ENCODE peak calls at places on chromosomes 3 and 15, in seven cellular contexts. One of them, this sample, is unnamed.

GRCh38 chr3:195711813-195712534 is 8.8 kb upstream of the MUC20 start:
- DNase-seq in adipocyte: no peak
- DNase-seq in BJ: no peak
- DNase-seq in esophagus squamous epithelium: no peak
- DNase-seq in HFF-Myc: no peak
- DNase-seq in SK-N-SH: no peak
- DNase-seq in fibroblast of villous mesenchyme: no peak
- DNase-seq in this sample: no peak

GRCh38 chr15:31308185-31308639 is 18.4 kb upstream of the KLF13 start:
- DNase-seq in adipocyte: no peak
- DNase-seq in BJ: no peak
- DNase-seq in esophagus squamous epithelium: no peak
- DNase-seq in HFF-Myc: no peak
- DNase-seq in SK-N-SH: no peak
- DNase-seq in fibroblast of villous mesenchyme: no peak
- DNase-seq in this sample: no peak

GRCh38 chr3:161602451-161602850 is 105.8 kb downstream of the OTOL1 start:
- DNase-seq in adipocyte: no peak
- DNase-seq in BJ: no peak
- DNase-seq in esophagus squamous epithelium: no peak
- DNase-seq in HFF-Myc: no peak
- DNase-seq in SK-N-SH: no peak
- DNase-seq in fibroblast of villous mesenchyme: peak
- DNase-seq in this sample: no peak

GRCh38 chr3:52220380-52221026 is 4.9 kb downstream of the TLR9 start:
- DNase-seq in adipocyte: peak
- DNase-seq in BJ: no peak
- DNase-seq in esophagus squamous epithelium: no peak
- DNase-seq in HFF-Myc: no peak
- DNase-seq in SK-N-SH: peak
- DNase-seq in fibroblast of villous mesenchyme: peak
- DNase-seq in this sample: peak

GRCh38 chr15:42102646-42103235 is 8.4 kb upstream of the PLA2G4D start:
- DNase-seq in adipocyte: peak
- DNase-seq in BJ: no peak
- DNase-seq in esophagus squamous epithelium: no peak
- DNase-seq in HFF-Myc: no peak
- DNase-seq in SK-N-SH: no peak
- DNase-seq in fibroblast of villous mesenchyme: peak
- DNase-seq in this sample: peak

GRCh38 chr15:42996871-42997270 is 76.3 kb upstream of the TTBK2 start:
- DNase-seq in adipocyte: no peak
- DNase-seq in BJ: no peak
- DNase-seq in esophagus squamous epithelium: no peak
- DNase-seq in HFF-Myc: no peak
- DNase-seq in SK-N-SH: no peak
- DNase-seq in fibroblast of villous mesenchyme: no peak
- DNase-seq in this sample: no peak

GRCh38 chr3:45632956-45633355 is 38.4 kb downstream of the LIMD1 start:
- DNase-seq in adipocyte: no peak
- DNase-seq in BJ: no peak
- DNase-seq in esophagus squamous epithelium: no peak
- DNase-seq in HFF-Myc: no peak
- DNase-seq in SK-N-SH: no peak
- DNase-seq in fibroblast of villous mesenchyme: no peak
- DNase-seq in this sample: no peak

GRCh38 chr15:39874890-39875549 is 45.0 kb downstream of the GPR176 start:
- DNase-seq in adipocyte: peak
- DNase-seq in BJ: no peak
- DNase-seq in esophagus squamous epithelium: no peak
- DNase-seq in HFF-Myc: no peak
- DNase-seq in SK-N-SH: peak
- DNase-seq in fibroblast of villous mesenchyme: peak
- DNase-seq in this sample: peak

GRCh38 chr15:89115547-89115946 is 27.3 kb downstream of the ABHD2 start:
- DNase-seq in adipocyte: no peak
- DNase-seq in BJ: no peak
- DNase-seq in esophagus squamous epithelium: no peak
- DNase-seq in HFF-Myc: no peak
- DNase-seq in SK-N-SH: no peak
- DNase-seq in fibroblast of villous mesenchyme: no peak
- DNase-seq in this sample: no peak

GRCh38 chr3:183958775-183959174 is 58.9 kb downstream of the ABCC5 start:
- DNase-seq in adipocyte: no peak
- DNase-seq in BJ: no peak
- DNase-seq in esophagus squamous epithelium: no peak
- DNase-seq in HFF-Myc: no peak
- DNase-seq in SK-N-SH: no peak
- DNase-seq in fibroblast of villous mesenchyme: no peak
- DNase-seq in this sample: no peak

GRCh38 chr3:198079771-198080520 is 119.9 kb downstream of the LMLN start:
- DNase-seq in adipocyte: peak
- DNase-seq in BJ: no peak
- DNase-seq in esophagus squamous epithelium: no peak
- DNase-seq in HFF-Myc: no peak
- DNase-seq in SK-N-SH: no peak
- DNase-seq in fibroblast of villous mesenchyme: peak
- DNase-seq in this sample: no peak
- H3K4me3 ChIP-seq in adipocyte: peak
- H3K4me3 ChIP-seq in BJ: peak
- H3K4me3 ChIP-seq in esophagus squamous epithelium: peak
- H3K4me3 ChIP-seq in HFF-Myc: peak
- H3K4me3 ChIP-seq in SK-N-SH: peak
- H3K4me3 ChIP-seq in fibroblast of villous mesenchyme: peak
- H3K4me3 ChIP-seq in this sample: peak

GRCh38 chr15:92817339-92817886 is 82.7 kb upstream of the CHD2 start:
- DNase-seq in adipocyte: no peak
- DNase-seq in BJ: no peak
- DNase-seq in esophagus squamous epithelium: no peak
- DNase-seq in HFF-Myc: no peak
- DNase-seq in SK-N-SH: no peak
- DNase-seq in fibroblast of villous mesenchyme: no peak
- DNase-seq in this sample: no peak

GRCh38 chr15:92818658-92819311 is 81.3 kb upstream of the CHD2 start:
- DNase-seq in adipocyte: no peak
- DNase-seq in BJ: no peak
- DNase-seq in esophagus squamous epithelium: no peak
- DNase-seq in HFF-Myc: no peak
- DNase-seq in SK-N-SH: no peak
- DNase-seq in fibroblast of villous mesenchyme: no peak
- DNase-seq in this sample: no peak

GRCh38 chr15:92821491-92822116 is 78.5 kb upstream of the CHD2 start:
- DNase-seq in adipocyte: no peak
- DNase-seq in BJ: no peak
- DNase-seq in esophagus squamous epithelium: no peak
- DNase-seq in HFF-Myc: no peak
- DNase-seq in SK-N-SH: no peak
- DNase-seq in fibroblast of villous mesenchyme: no peak
- DNase-seq in this sample: no peak

GRCh38 chr15:92820233-92821021 is 79.7 kb upstream of the CHD2 start:
- DNase-seq in adipocyte: peak
- DNase-seq in BJ: peak
- DNase-seq in esophagus squamous epithelium: peak
- DNase-seq in HFF-Myc: peak
- DNase-seq in SK-N-SH: peak
- DNase-seq in fibroblast of villous mesenchyme: peak
- DNase-seq in this sample: peak

DNA sequence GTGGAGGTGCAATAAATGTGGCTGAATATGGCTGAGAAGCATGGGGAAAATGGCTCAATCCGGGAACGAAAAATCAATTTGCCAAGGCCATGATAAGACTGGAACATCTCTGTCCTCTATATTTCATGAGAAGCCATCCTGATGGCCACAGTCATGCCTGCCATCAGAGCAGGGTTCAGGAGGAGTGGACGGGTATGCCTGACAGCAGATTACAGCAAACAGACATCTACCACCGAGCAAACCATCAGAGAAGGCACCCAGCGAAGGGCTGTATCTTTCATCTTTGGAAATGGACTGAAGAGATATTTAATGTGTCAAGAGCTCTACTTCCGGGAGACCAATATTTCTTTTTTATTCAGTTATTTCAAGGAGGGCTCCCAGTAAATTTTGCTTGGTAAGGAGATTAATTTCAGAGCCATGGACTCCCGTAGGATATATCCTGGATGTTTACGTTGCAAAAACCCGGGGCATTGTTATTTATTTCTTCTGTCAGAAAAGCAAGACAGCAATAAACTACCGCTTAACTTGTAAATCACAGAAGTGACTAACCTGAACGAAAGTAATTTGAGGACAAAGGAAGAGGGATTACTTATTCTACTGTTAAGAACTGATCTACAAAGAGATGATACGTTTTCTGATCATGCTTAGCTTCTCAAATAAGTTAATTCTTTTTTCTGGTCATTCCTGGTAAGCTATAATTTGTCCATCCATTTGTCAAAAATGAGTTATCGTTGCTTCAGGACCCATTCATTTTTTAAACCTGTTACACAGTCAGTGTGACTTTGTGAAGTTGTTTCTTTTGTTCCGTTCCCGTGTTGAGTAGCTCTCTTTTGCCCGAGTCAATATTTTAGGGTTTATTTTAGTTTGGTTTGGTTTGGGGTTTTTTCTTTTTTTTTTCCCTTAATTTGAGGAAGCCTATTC is 80.6 kb upstream of the CHD2 start:
- DNase-seq in adipocyte: peak
- DNase-seq in BJ: no peak
- DNase-seq in esophagus squamous epithelium: no peak
- DNase-seq in HFF-Myc: no peak
- DNase-seq in SK-N-SH: peak
- DNase-seq in fibroblast of villous mesenchyme: peak
- DNase-seq in this sample: no peak
- H3K4me3 ChIP-seq in adipocyte: peak
- H3K4me3 ChIP-seq in BJ: peak
- H3K4me3 ChIP-seq in esophagus squamous epithelium: peak
- H3K4me3 ChIP-seq in HFF-Myc: peak
- H3K4me3 ChIP-seq in SK-N-SH: peak
- H3K4me3 ChIP-seq in fibroblast of villous mesenchyme: peak
- H3K4me3 ChIP-seq in this sample: peak

GRCh38 chr3:147412491-147412916 is 3.3 kb downstream of the ZIC1 start:
- DNase-seq in adipocyte: no peak
- DNase-seq in BJ: no peak
- DNase-seq in esophagus squamous epithelium: no peak
- DNase-seq in HFF-Myc: no peak
- DNase-seq in SK-N-SH: no peak
- DNase-seq in fibroblast of villous mesenchyme: no peak
- DNase-seq in this sample: no peak

GRCh38 chr3:147412917-147413711 is 3.9 kb downstream of the ZIC1 start:
- DNase-seq in adipocyte: no peak
- DNase-seq in BJ: no peak
- DNase-seq in esophagus squamous epithelium: no peak
- DNase-seq in HFF-Myc: no peak
- DNase-seq in SK-N-SH: no peak
- DNase-seq in fibroblast of villous mesenchyme: no peak
- DNase-seq in this sample: no peak

GRCh38 chr3:147414369-147415135 is 5.4 kb downstream of the ZIC1 start:
- DNase-seq in adipocyte: no peak
- DNase-seq in BJ: no peak
- DNase-seq in esophagus squamous epithelium: no peak
- DNase-seq in HFF-Myc: no peak
- DNase-seq in SK-N-SH: no peak
- DNase-seq in fibroblast of villous mesenchyme: no peak
- DNase-seq in this sample: no peak

GRCh38 chr3:147415337-147415736 is 6.2 kb downstream of the ZIC1 start:
- DNase-seq in adipocyte: no peak
- DNase-seq in BJ: no peak
- DNase-seq in esophagus squamous epithelium: no peak
- DNase-seq in HFF-Myc: no peak
- DNase-seq in SK-N-SH: no peak
- DNase-seq in fibroblast of villous mesenchyme: no peak
- DNase-seq in this sample: no peak

GRCh38 chr3:147413712-147414325 is 4.7 kb downstream of the ZIC1 start:
- DNase-seq in adipocyte: no peak
- DNase-seq in BJ: no peak
- DNase-seq in esophagus squamous epithelium: no peak
- DNase-seq in HFF-Myc: no peak
- DNase-seq in SK-N-SH: no peak
- DNase-seq in fibroblast of villous mesenchyme: no peak
- DNase-seq in this sample: no peak
- H3K4me3 ChIP-seq in adipocyte: peak
- H3K4me3 ChIP-seq in BJ: no peak
- H3K4me3 ChIP-seq in esophagus squamous epithelium: peak
- H3K4me3 ChIP-seq in HFF-Myc: no peak
- H3K4me3 ChIP-seq in SK-N-SH: no peak
- H3K4me3 ChIP-seq in fibroblast of villous mesenchyme: peak
- H3K4me3 ChIP-seq in this sample: peak

DNA sequence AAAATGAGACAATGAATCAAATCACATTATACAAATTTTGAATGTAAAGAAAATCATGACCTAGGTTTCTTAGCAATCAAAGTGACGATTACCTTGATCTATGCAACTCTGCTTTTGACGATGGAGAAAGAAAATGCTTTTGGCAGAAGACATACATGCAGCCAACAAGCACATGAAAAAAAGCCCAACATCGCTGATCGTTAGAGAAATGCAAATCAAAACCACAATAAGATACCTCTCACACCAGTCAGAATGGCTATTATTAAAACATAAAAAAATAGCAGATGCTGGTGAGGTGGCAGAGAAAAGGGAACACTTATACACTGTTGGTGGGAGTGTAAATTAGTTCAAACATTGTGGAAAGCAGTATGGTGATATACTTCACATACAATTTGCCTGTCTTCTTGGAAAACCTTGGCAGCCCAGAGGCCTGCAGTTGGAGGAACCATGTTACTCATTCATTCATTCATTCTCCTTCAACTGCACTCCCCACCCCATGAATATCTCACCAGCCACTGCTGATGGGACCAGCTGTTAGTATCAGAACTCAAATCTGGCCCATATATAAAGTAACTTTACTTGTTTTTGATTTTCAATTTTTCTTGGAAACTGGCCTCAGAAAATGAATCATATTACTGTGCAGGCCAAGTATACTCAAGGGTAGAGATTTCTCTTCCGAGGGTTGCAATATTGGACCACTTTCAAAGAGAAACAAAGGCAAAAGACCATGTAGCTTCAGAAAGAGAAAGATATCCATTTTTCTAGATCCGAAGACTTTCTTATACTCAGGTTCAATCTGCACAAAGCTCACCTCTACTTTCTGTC is 358.6 kb upstream of the ARHGEF26 start:
- DNase-seq in adipocyte: peak
- DNase-seq in BJ: no peak
- DNase-seq in esophagus squamous epithelium: no peak
- DNase-seq in HFF-Myc: no peak
- DNase-seq in SK-N-SH: no peak
- DNase-seq in fibroblast of villous mesenchyme: no peak
- DNase-seq in this sample: peak
- H3K4me3 ChIP-seq in adipocyte: peak
- H3K4me3 ChIP-seq in BJ: no peak
- H3K4me3 ChIP-seq in esophagus squamous epithelium: no peak
- H3K4me3 ChIP-seq in HFF-Myc: no peak
- H3K4me3 ChIP-seq in SK-N-SH: no peak
- H3K4me3 ChIP-seq in fibroblast of villous mesenchyme: no peak
- H3K4me3 ChIP-seq in this sample: no peak